ENCODE peak calls at places on chromosome 3, in four cellular contexts. B is H9, J is neuronal stem cell, N is mesenchymal stem cell. V is an unnamed sample.

GRCh38 chr3:160434071-160434470 is 15.5 kb downstream of the TRIM59 start:
- DNase-seq in N (peak), J (no peak), B (no peak), V (no peak)

GRCh38 chr3:128424508-128425069 is 42.1 kb downstream of the DNAJB8 start:
- DNase-seq in B (no peak), N (peak), J (no peak), V (no peak)

GRCh38 chr3:187989458-187990153 is 164.4 kb upstream of the LPP start:
- DNase-seq in B (peak), J (peak), N (peak), V (peak)

GRCh38 chr3:152203677-152204076 is 65.1 kb upstream of the MBNL1 start:
- DNase-seq in N (no peak), B (no peak), J (no peak), V (no peak)

GRCh38 chr3:83895892-83896291 is 1062.9 kb upstream of the CADM2 start:
- DNase-seq in J (no peak), N (no peak), B (no peak), V (no peak)

GRCh38 chr3:108342829-108343478 is 46.6 kb downstream of the HHLA2 start:
- DNase-seq in B (no peak), J (no peak), N (no peak), V (no peak)

GRCh38 chr3:28186748-28187147 is 54.7 kb upstream of the CMC1 start:
- DNase-seq in J (no peak), N (no peak), B (no peak), V (no peak)

GRCh38 chr3:196684548-196685407 is 27.3 kb downstream of the CEP19 start:
- DNase-seq in J (peak), N (peak), B (peak), V (peak)

GRCh38 chr3:8519774-8520448 is 18.3 kb downstream of the LMCD1 start:
- DNase-seq in J (no peak), N (no peak), B (no peak), V (no peak)

GRCh38 chr3:4824948-4825325 is 154.3 kb upstream of the BHLHE40 start:
- DNase-seq in N (peak), J (no peak), B (no peak), V (peak)

GRCh38 chr3:192494176-192494575 is 233.2 kb downstream of the FGF12 start:
- DNase-seq in B (no peak), J (no peak), N (no peak), V (no peak)

GRCh38 chr3:153162513-153163348 is 705 bp downstream of the RAP2B start:
- DNase-seq in J (peak), N (peak), B (peak), V (peak)

GRCh38 chr3:136414476-136414875 is 164.3 kb downstream of the PCCB start:
- DNase-seq in J (no peak), B (no peak), N (no peak), V (no peak)

GRCh38 chr3:126125781-126126251 is 41.9 kb upstream of the SLC41A3 start:
- DNase-seq in B (peak), J (no peak), N (no peak), V (no peak)

GRCh38 chr3:130963878-130964277 is 62.7 kb downstream of the ASTE1 start:
- DNase-seq in N (peak), B (no peak), J (peak), V (peak)

GRCh38 chr3:155435821-155436220 is 142.3 kb upstream of the STRIT1 start:
- DNase-seq in J (no peak), B (no peak), N (no peak), V (peak)

GRCh38 chr3:194114123-194114522 is 21.8 kb upstream of the HES1 start:
- DNase-seq in B (no peak), N (no peak), J (no peak), V (no peak)

GRCh38 chr3:67875858-67876257 is 221.4 kb upstream of the SUCLG2 start:
- DNase-seq in B (no peak), J (no peak), N (peak), V (no peak)

GRCh38 chr3:102715030-102715697 is 280.3 kb downstream of the ZPLD1 start:
- DNase-seq in N (no peak), B (no peak), J (no peak), V (no peak)

DNA sequence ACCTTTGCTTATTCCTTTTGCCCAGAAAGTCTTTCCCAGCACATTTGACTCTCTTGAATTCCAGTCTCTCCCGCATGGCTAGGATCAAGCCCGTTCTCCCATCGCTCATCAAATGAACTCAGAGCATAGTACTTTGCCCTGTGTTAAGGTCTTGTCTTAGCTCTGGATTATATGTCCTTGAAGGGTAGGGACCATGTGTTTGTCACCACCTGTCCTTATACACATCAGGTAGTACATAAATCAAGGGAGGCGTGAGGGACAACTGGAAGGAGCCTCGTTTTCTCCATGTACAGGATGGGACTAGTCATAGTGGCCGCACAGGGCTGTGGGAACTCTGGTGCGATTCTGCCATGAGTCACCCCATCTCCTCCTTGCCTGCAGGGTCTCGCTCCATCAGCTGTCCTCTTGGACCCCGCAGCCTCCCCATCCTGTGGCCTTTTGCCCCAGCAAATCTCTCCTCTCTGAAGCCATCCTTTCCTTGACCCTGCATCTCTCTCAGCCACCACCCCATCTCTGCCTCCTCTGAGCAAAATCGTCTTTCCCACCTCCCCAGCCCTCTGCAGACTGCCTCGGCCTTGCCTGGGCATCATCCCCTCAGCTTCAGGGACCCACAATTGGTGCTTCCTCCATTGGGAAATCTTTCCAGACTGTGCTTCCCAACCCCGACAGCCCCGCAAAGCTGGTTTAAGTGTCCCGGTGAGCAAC is 33.4 kb upstream of the RAB6B start:
- DNase-seq in J (no peak), B (no peak), N (no peak), V (peak)
- H2BK12ac ChIP-seq in J (no peak), B (no peak), N (no peak), V (no peak)

GRCh38 chr3:165817160-165817709 is 20.0 kb downstream of the BCHE start:
- DNase-seq in N (no peak), J (no peak), B (no peak), V (peak)

GRCh38 chr3:165820685-165821123 is 16.5 kb downstream of the BCHE start:
- DNase-seq in B (no peak), J (no peak), N (no peak), V (no peak)

GRCh38 chr3:165814380-165814779 is 22.8 kb downstream of the BCHE start:
- DNase-seq in N (no peak), B (no peak), J (no peak), V (no peak)

GRCh38 chr3:165816209-165816608 is 21.0 kb downstream of the BCHE start:
- DNase-seq in J (no peak), B (no peak), N (no peak), V (no peak)

DNA sequence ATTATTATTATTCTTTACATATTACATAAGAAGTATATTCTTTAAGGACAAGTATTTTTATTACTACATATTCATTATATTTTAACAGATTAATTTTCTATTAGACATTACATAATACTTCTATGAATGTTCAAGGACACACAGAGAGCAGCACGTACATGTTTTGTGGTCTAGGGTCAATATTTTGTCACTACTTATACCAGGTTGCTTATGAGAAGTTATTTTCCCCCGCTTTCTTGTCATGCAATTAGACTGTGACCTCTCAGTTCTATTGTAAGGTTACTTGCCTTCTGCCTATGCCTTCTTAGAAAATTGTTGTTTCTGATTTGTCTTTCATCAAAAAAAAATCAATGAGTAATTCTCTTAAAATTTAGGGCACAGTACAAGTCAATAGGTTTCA is 21.5 kb downstream of the BCHE start:
- DNase-seq in N (no peak), B (no peak), J (no peak), V (no peak)
- H4K91ac ChIP-seq in N (no peak), B (no peak), J (no peak), V (no peak)

DNA sequence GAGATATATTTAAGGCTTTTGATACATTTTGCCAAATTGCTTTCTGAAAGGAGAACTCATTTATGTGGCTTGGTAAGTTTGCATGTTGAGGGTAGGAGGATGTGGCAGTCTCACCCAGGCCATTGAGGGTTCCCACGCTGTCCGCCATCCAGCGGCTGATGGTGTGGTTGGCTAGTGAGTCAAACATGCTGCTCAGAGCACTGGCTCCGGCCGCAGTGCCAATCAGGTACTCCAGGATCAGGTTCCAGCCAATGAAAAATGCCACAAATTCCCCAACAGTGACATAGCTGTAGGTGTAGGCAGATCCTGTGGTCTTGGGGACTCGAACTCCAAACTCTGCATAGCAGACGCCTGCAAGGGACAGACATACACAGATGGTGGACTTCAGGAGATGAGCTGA is 82.3 kb downstream of the CLDN11 start:
- DNase-seq in J (no peak), N (no peak), B (peak), V (peak)
- H2BK12ac ChIP-seq in J (no peak), N (no peak), B (no peak), V (no peak)

DNA sequence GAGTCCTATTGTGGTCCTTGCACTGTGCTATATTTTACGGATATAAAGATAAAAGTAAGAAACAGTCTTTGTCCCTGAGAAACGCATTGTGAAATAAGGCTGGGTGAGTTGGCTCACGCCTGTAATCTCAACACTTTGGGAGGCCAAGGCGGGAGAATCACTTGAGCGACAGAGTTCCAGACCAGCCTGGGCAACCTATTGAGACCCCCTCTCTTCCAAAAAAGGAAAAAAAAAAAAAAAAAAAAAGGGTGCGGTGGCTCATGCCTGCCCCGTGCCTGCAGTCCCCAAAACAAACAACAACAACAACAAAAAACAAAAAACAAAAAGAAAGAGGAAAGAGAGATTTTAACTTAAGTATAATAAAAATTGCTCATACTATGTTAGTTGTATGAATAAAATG is 555 bp upstream of the FNDC3B start:
- DNase-seq in B (peak), N (peak), J (no peak), V (no peak)
- H4K91ac ChIP-seq in B (no peak), N (no peak), J (no peak), V (no peak)

V was measured in trophoblast cell.